ENCODE peak calls at places on chromosome 12, in eight cellular contexts. U is transverse colon; V is SIG-M5; J is stimulated activated CD4-positive, alpha-beta T cell treated with anti-CD3 and anti-CD28 coated beads, TNF-alpha, amount 100 ng/mL, for 48 hours; F is A549; S is amygdala; P is HT1080; W is GM18507. K is an unnamed sample.

GRCh38 chr12:127809236-127809635 is 457.7 kb upstream of the TMEM132C start:
- DNase-seq in U (no peak), V (no peak), J (no peak), F (peak), S (no peak), P (peak), W (no peak), K (no peak)

GRCh38 chr12:6953417-6954315 is 2.5 kb downstream of the PTPN6 start:
- DNase-seq in U (peak), V (peak), J (no peak), F (no peak), S (no peak), P (peak), W (no peak), K (no peak)

GRCh38 chr12:24970177-24970576 is 21.3 kb upstream of the BCAT1 start:
- DNase-seq in U (no peak), V (no peak), J (no peak), F (no peak), S (no peak), P (no peak), W (no peak), K (no peak)

GRCh38 chr12:1351926-1352325 is 242.5 kb downstream of the FBXL14 start:
- DNase-seq in U (no peak), V (no peak), J (no peak), F (no peak), S (no peak), P (peak), W (no peak), K (no peak)

GRCh38 chr12:2387051-2387834 is 334.5 kb downstream of the CACNA1C start:
- DNase-seq in U (no peak), V (no peak), J (peak), F (no peak), S (no peak), P (peak), W (no peak), K (no peak)

GRCh38 chr12:116152268-116152667 is 125.2 kb downstream of the MED13L start:
- DNase-seq in U (no peak), V (no peak), J (no peak), F (peak), S (no peak), P (peak), W (no peak), K (no peak)

GRCh38 chr12:40238221-40238902 is 13.6 kb downstream of the LRRK2 start:
- DNase-seq in U (no peak), V (no peak), J (no peak), F (peak), S (no peak), P (no peak), W (no peak), K (no peak)

GRCh38 chr12:77325505-77325904 is 260.1 kb upstream of the E2F7 start:
- DNase-seq in U (no peak), V (no peak), J (no peak), F (no peak), S (no peak), P (no peak), W (no peak), K (no peak)

GRCh38 chr12:43115441-43116160 is 436.4 kb downstream of the ADAMTS20 start:
- DNase-seq in U (no peak), V (no peak), J (no peak), F (no peak), S (no peak), P (no peak), W (no peak), K (no peak)

GRCh38 chr12:13183621-13184020 is 12.9 kb upstream of the EMP1 start:
- DNase-seq in U (no peak), V (no peak), J (no peak), F (no peak), S (no peak), P (peak), W (no peak), K (no peak)

GRCh38 chr12:45503887-45504286 is 225.6 kb upstream of the ARID2 start:
- DNase-seq in U (no peak), V (no peak), J (no peak), F (no peak), S (no peak), P (peak), W (no peak), K (no peak)

GRCh38 chr12:63149884-63150254 is 1.1 kb downstream of the AVPR1A start:
- DNase-seq in U (no peak), V (no peak), J (no peak), F (no peak), S (no peak), P (no peak), W (no peak), K (no peak)

GRCh38 chr12:69985656-69986055 is 160.6 kb downstream of the MYRFL start:
- DNase-seq in U (peak), V (no peak), J (no peak), F (peak), S (no peak), P (peak), W (peak), K (no peak)

GRCh38 chr12:51240971-51241370 is 2.3 kb downstream of the DAZAP2 start:
- DNase-seq in U (no peak), V (no peak), J (no peak), F (no peak), S (no peak), P (no peak), W (no peak), K (no peak)

GRCh38 chr12:61367281-61367785 is 892.9 kb upstream of the USP15 start:
- DNase-seq in U (no peak), V (no peak), J (no peak), F (no peak), S (no peak), P (peak), W (no peak), K (no peak)

GRCh38 chr12:26239508-26240328 is 44.3 kb downstream of the SSPN start:
- DNase-seq in U (no peak), V (no peak), J (no peak), F (peak), S (peak), P (peak), W (no peak), K (peak)

GRCh38 chr12:61739925-61740324 is 520.3 kb upstream of the USP15 start:
- DNase-seq in U (no peak), V (no peak), J (no peak), F (no peak), S (no peak), P (no peak), W (no peak), K (no peak)

GRCh38 chr12:76422154-76422877 is 74.1 kb upstream of the BBS10 start:
- DNase-seq in U (no peak), V (no peak), J (no peak), F (no peak), S (no peak), P (no peak), W (no peak), K (no peak)

GRCh38 chr12:42140901-42141300 is 3.8 kb downstream of the GXYLT1 start:
- DNase-seq in U (no peak), V (no peak), J (no peak), F (peak), S (no peak), P (peak), W (no peak), K (no peak)

GRCh38 chr12:55009171-55009570 is 10.6 kb upstream of the NEUROD4 start:
- DNase-seq in U (no peak), V (no peak), J (no peak), F (no peak), S (no peak), P (no peak), W (no peak), K (no peak)

GRCh38 chr12:45887544-45887943 is 102.8 kb downstream of the SCAF11 start:
- DNase-seq in U (no peak), V (no peak), J (no peak), F (no peak), S (no peak), P (peak), W (no peak), K (no peak)

GRCh38 chr12:103840399-103840880 is 594 bp downstream of the NT5DC3 start:
- DNase-seq in U (peak), V (no peak), J (peak), F (peak), S (no peak), P (peak), W (peak), K (no peak)

GRCh38 chr12:99154264-99154982 is 493.1 kb upstream of the GARIN6 start:
- DNase-seq in U (no peak), V (no peak), J (no peak), F (no peak), S (peak), P (no peak), W (no peak), K (no peak)

GRCh38 chr12:26748412-26748740 is 84.6 kb downstream of the ITPR2 start:
- DNase-seq in U (no peak), V (no peak), J (no peak), F (no peak), S (no peak), P (peak), W (no peak), K (no peak)

GRCh38 chr12:127245009-127245408 is 1022.0 kb upstream of the TMEM132C start:
- DNase-seq in U (no peak), V (no peak), J (no peak), F (no peak), S (no peak), P (no peak), W (no peak), K (no peak)

GRCh38 chr12:20367731-20368652 is at the start of gene PDE3A:
- DNase-seq in U (peak), V (peak), J (no peak), F (peak), S (peak), P (peak), W (no peak), K (no peak)

GRCh38 chr12:70571705-70572269 is 65.4 kb downstream of the PTPRB start:
- DNase-seq in U (no peak), V (no peak), J (no peak), F (no peak), S (no peak), P (no peak), W (no peak), K (no peak)

GRCh38 chr12:105256011-105256410 is 20.0 kb upstream of the APPL2 start:
- DNase-seq in U (no peak), V (no peak), J (no peak), F (no peak), S (no peak), P (no peak), W (no peak), K (no peak)

GRCh38 chr12:62625238-62625637 is 158.6 kb downstream of the MON2 start:
- DNase-seq in U (no peak), V (no peak), J (no peak), F (no peak), S (no peak), P (no peak), W (no peak), K (no peak)

GRCh38 chr12:132610051-132610759 is at the start of gene LRCOL1:
- DNase-seq in U (no peak), V (no peak), J (no peak), F (no peak), S (no peak), P (peak), W (no peak), K (no peak)

GRCh38 chr12:52018448-52019122 is 11.8 kb downstream of the TAMALIN start:
- DNase-seq in U (no peak), V (no peak), J (no peak), F (no peak), S (no peak), P (no peak), W (no peak), K (no peak)

GRCh38 chr12:16198884-16199283 is 78.6 kb downstream of the SLC15A5 start:
- DNase-seq in U (no peak), V (no peak), J (no peak), F (no peak), S (no peak), P (no peak), W (no peak), K (no peak)

GRCh38 chr12:88993655-88994054 is 358.6 kb downstream of the DUSP6 start:
- DNase-seq in U (no peak), V (no peak), J (no peak), F (peak), S (no peak), P (peak), W (no peak), K (no peak)

GRCh38 chr12:52867636-52868035 is 18.8 kb upstream of the KRT78 start:
- DNase-seq in U (peak), V (no peak), J (no peak), F (peak), S (no peak), P (no peak), W (no peak), K (no peak)

GRCh38 chr12:128388461-128388921 is 121.5 kb downstream of the TMEM132C start:
- DNase-seq in U (peak), V (no peak), J (no peak), F (no peak), S (no peak), P (no peak), W (no peak), K (no peak)

GRCh38 chr12:3885179-3886094 is 12.2 kb upstream of the PARP11 start:
- DNase-seq in U (no peak), V (no peak), J (no peak), F (peak), S (no peak), P (peak), W (no peak), K (no peak)

GRCh38 chr12:122951979-122952892 is 14.0 kb downstream of the ABCB9 start:
- DNase-seq in U (peak), V (no peak), J (peak), F (peak), S (peak), P (peak), W (peak), K (peak)

GRCh38 chr12:50003595-50003994 is 21.7 kb downstream of the RACGAP1 start:
- DNase-seq in U (no peak), V (no peak), J (no peak), F (no peak), S (no peak), P (no peak), W (no peak), K (no peak)

GRCh38 chr12:79566452-79566851 is 124.3 kb downstream of the PAWR start:
- DNase-seq in U (no peak), V (no peak), J (no peak), F (no peak), S (no peak), P (no peak), W (no peak), K (no peak)